ENCODE peak calls at places on chromosomes 11 and 22, in ten cellular contexts. V is esophagus squamous epithelium, T is kidney, B is DND-41, U is right atrium auricular region, S is cardiac fibroblast, W is HL-60, A is RWPE1, L is fibroblast of lung, X is AG04450. F is an unnamed sample.
A peak's percentile ranks its signal among the peaks of the same experiment; 100 is the strongest.

GRCh38 chr11:65695459-65696241 is 16.4 kb upstream of the KAT5 start:
- DNase-seq in V (no peak), T (peak; percentile 83), B (no peak), U (no peak), S (peak; percentile 65), W (no peak), A (no peak), L (no peak), X (no peak), F (peak; percentile 81)

GRCh38 chr11:83033972-83034672 is 37.6 kb downstream of the RAB30 start:
- DNase-seq in V (no peak), T (no peak), B (no peak), U (peak; percentile 72), S (peak; percentile 73), W (no peak), A (peak; percentile 25), L (peak; percentile 88), X (no peak), F (peak; percentile 2)

GRCh38 chr22:32199341-32199740 is 5.5 kb downstream of the RFPL2 start:
- DNase-seq in V (no peak), T (no peak), B (no peak), U (peak; percentile 44), S (no peak), W (no peak), A (no peak), L (no peak), X (no peak), F (no peak)

GRCh38 chr22:37639070-37639760 is at the start of gene SH3BP1:
- DNase-seq in V (no peak), T (peak; percentile 89), B (peak; percentile 68), U (no peak), S (no peak), W (no peak), A (no peak), L (peak; percentile 21), X (no peak), F (peak; percentile 65)

GRCh38 chr11:129937592-129938238 is 42.3 kb upstream of the NFRKB start:
- DNase-seq in V (no peak), T (no peak), B (no peak), U (no peak), S (no peak), W (no peak), A (no peak), L (no peak), X (no peak), F (no peak)

GRCh38 chr11:12330491-12331231 is 46.7 kb upstream of the PARVA start:
- DNase-seq in V (no peak), T (no peak), B (no peak), U (no peak), S (peak; percentile 15), W (no peak), A (no peak), L (peak; percentile 19), X (no peak), F (peak; percentile 13)

GRCh38 chr11:77842451-77843121 is 21.6 kb downstream of the AAMDC start:
- DNase-seq in V (no peak), T (no peak), B (no peak), U (no peak), S (peak; percentile 61), W (no peak), A (no peak), L (peak; percentile 39), X (no peak), F (no peak)

GRCh38 chr11:67352546-67353316 is 615 bp downstream of the POLD4 start:
- DNase-seq in V (no peak), T (peak; percentile 90), B (peak; percentile 19), U (no peak), S (peak; percentile 41), W (peak; percentile 66), A (no peak), L (no peak), X (no peak), F (peak; percentile 53)

GRCh38 chr22:44365196-44365802 is 52.5 kb upstream of the SHISAL1 start:
- DNase-seq in V (no peak), T (peak; percentile 41), B (no peak), U (no peak), S (no peak), W (no peak), A (no peak), L (peak; percentile 29), X (no peak), F (no peak)

GRCh38 chr11:17272823-17273222 is 3.7 kb upstream of the NUCB2 start:
- DNase-seq in V (no peak), T (no peak), B (peak; percentile 62), U (no peak), S (no peak), W (no peak), A (no peak), L (no peak), X (no peak), F (no peak)

GRCh38 chr11:33248416-33248957 is 8.7 kb upstream of the HIPK3 start:
- DNase-seq in V (no peak), T (no peak), B (no peak), U (no peak), S (peak; percentile 75), W (no peak), A (peak; percentile 42), L (peak; percentile 89), X (peak; percentile 20), F (no peak)

GRCh38 chr22:43633631-43634030 is 178.5 kb downstream of the EFCAB6 start:
- DNase-seq in V (no peak), T (no peak), B (no peak), U (no peak), S (no peak), W (no peak), A (no peak), L (no peak), X (no peak), F (no peak)

GRCh38 chr22:47357086-47357485 is 594.6 kb downstream of the TBC1D22A start:
- DNase-seq in V (no peak), T (no peak), B (no peak), U (peak; percentile 26), S (no peak), W (no peak), A (no peak), L (no peak), X (no peak), F (no peak)

GRCh38 chr11:92628401-92629292 is 340.8 kb upstream of the MTNR1B start:
- DNase-seq in V (no peak), T (no peak), B (no peak), U (no peak), S (peak; percentile 33), W (no peak), A (no peak), L (peak; percentile 74), X (no peak), F (no peak)

GRCh38 chr11:30440510-30440909 is 117.6 kb downstream of the ARL14EP start:
- DNase-seq in V (no peak), T (no peak), B (no peak), U (no peak), S (no peak), W (no peak), A (no peak), L (no peak), X (no peak), F (no peak)
- TF ChIP-seq CTCF in V (no peak), T (no peak), B (no peak), U (no peak), S (no peak), W (no peak), A (no peak), L (no peak), X (no peak), F (no peak)

GRCh38 chr22:27825174-27825573 is 23.6 kb upstream of the MN1 start:
- DNase-seq in V (no peak), T (no peak), B (peak; percentile 46), U (no peak), S (peak; percentile 20), W (peak; percentile 4), A (no peak), L (no peak), X (no peak), F (no peak)
- TF ChIP-seq CTCF in V (peak; percentile 32), T (no peak), B (peak; percentile 74), U (peak; percentile 28), S (peak; percentile 44), W (no peak), A (no peak), L (peak; percentile 40), X (no peak), F (no peak)

GRCh38 chr22:19105867-19106802 is 16.1 kb downstream of the DGCR2 start:
- DNase-seq in V (no peak), T (no peak), B (no peak), U (no peak), S (no peak), W (no peak), A (no peak), L (no peak), X (no peak), F (no peak)
- TF ChIP-seq CTCF in V (peak; percentile 24), T (no peak), B (peak; percentile 49), U (no peak), S (peak; percentile 29), W (peak; percentile 55), A (no peak), L (peak; percentile 22), X (peak; percentile 30), F (peak; percentile 24)

GRCh38 chr22:17268501-17269223 is 49.4 kb upstream of the ADA2 start:
- DNase-seq in V (no peak), T (peak; percentile 45), B (no peak), U (no peak), S (no peak), W (no peak), A (no peak), L (no peak), X (no peak), F (no peak)
- TF ChIP-seq CTCF in V (peak; percentile 11), T (no peak), B (peak; percentile 32), U (peak; percentile 24), S (no peak), W (no peak), A (no peak), L (peak; percentile 24), X (no peak), F (no peak)

GRCh38 chr11:119999220-119999619 is 138.7 kb downstream of the TRIM29 start:
- DNase-seq in V (no peak), T (no peak), B (no peak), U (no peak), S (no peak), W (no peak), A (peak; percentile 23), L (no peak), X (no peak), F (peak; percentile 26)
- TF ChIP-seq CTCF in V (peak; percentile 32), T (no peak), B (peak; percentile 31), U (no peak), S (no peak), W (no peak), A (peak; percentile 49), L (no peak), X (no peak), F (no peak)

DNA sequence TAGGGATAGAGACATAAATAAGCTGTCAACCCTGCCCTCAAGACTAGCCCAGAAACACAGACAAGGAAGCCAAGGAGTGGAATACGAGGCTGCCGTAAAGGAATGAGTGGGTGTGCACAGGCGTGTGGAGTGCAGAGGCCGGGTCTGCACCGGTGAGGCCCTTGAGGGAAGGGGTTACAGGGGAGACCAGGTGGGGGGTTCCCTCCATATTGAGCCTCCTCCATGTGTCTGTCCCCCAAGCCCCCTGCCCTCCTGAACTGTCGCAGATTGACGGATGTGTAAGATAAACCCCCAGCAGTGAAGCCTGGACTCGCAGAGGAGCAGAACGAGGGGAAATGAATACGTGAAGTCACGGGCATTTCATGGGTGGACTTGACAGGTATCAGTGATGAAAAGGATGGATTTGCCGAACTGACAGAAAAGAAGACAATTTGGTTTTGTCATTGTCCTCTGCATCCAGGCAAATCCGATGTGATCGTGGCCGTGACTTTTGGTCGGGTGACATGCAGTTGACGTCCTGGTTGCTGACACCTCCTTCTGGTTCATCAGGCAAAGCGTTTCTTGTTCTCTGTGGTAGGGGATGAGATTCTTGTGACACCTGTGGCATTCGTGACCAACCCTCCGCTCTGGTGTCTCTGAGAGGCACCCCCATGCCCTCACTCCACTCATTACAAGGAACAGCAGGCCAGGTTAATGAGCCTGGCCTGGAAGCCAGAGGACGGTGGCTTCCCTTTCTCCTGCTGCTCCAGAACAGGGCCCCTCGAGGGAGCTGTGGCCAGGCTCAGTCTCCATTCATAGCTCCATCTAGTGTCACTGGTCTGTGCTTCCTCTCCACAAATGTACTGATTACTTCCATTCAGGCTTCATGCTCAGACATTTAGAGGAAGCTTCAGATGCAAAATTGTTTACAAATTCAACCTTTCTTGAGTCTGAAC is 223.1 kb upstream of the B3GAT1 start:
- DNase-seq in V (no peak), T (peak; percentile 41), B (no peak), U (no peak), S (no peak), W (no peak), A (no peak), L (no peak), X (no peak), F (no peak)
- TF ChIP-seq CTCF in V (no peak), T (peak; percentile 20), B (peak; percentile 45), U (no peak), S (no peak), W (no peak), A (no peak), L (no peak), X (no peak), F (no peak)